ENCODE peak calls at places on chromosomes 7 and 10, in six cellular contexts. X is activated naive CD8-positive, alpha-beta T cell treated with anti-CD3 and anti-CD28 coated beads, Interleukin-2, amount 50 U/mL, for 24 hours; Q is lung microvascular endothelial cell; U is stimulated activated effector memory CD8-positive, alpha-beta T cell treated with anti-CD3 and anti-CD28 coated beads, Interleukin-12 subunit alpha, Interleukin-12 subunit beta, amount 100 ng/mL, for 72 hours; T is stimulated activated CD4-positive, alpha-beta T cell treated with anti-CD3 and anti-CD28 coated beads, Interleukin-1b, Interleukin-23, amount 100 ng/mL, for 24 hours; A is A549. Y is an unnamed sample.

GRCh38 chr7:36638140-36638539 is 86.2 kb downstream of the AOAH start:
- DNase-seq in X (no peak), Q (no peak), U (no peak), T (no peak), A (no peak), Y (no peak)

GRCh38 chr7:1694981-1695511 is 25.0 kb downstream of the ELFN1 start:
- DNase-seq in X (no peak), Q (no peak), U (no peak), T (no peak), A (no peak), Y (no peak)

GRCh38 chr10:13939391-13939790 is 352.6 kb downstream of the PRPF18 start:
- DNase-seq in X (no peak), Q (peak), U (no peak), T (no peak), A (no peak), Y (peak)

GRCh38 chr7:68070992-68071391 is 1074.4 kb downstream of the TYW1 start:
- DNase-seq in X (no peak), Q (no peak), U (no peak), T (no peak), A (no peak), Y (no peak)

GRCh38 chr10:13784067-13784466 is 197.3 kb downstream of the PRPF18 start:
- DNase-seq in X (no peak), Q (peak), U (no peak), T (no peak), A (no peak), Y (peak)

GRCh38 chr7:135744938-135745701 is 3.5 kb downstream of the FAM180A start:
- DNase-seq in X (no peak), Q (no peak), U (no peak), T (no peak), A (no peak), Y (no peak)

GRCh38 chr7:30327813-30328212 is 43.4 kb downstream of the ZNRF2 start:
- DNase-seq in X (no peak), Q (no peak), U (no peak), T (no peak), A (no peak), Y (no peak)

GRCh38 chr7:36923831-36924555 is 199.7 kb upstream of the AOAH start:
- DNase-seq in X (no peak), Q (no peak), U (no peak), T (no peak), A (no peak), Y (no peak)

GRCh38 chr10:117148284-117148683 is 10.2 kb upstream of the VAX1 start:
- DNase-seq in X (no peak), Q (no peak), U (no peak), T (no peak), A (no peak), Y (no peak)

GRCh38 chr7:71130280-71130679 is 1.7 kb upstream of the GALNT17 start:
- DNase-seq in X (no peak), Q (no peak), U (no peak), T (no peak), A (no peak), Y (no peak)

GRCh38 chr7:28813238-28813962 is 144.7 kb downstream of the TRIL start:
- DNase-seq in X (no peak), Q (no peak), U (no peak), T (no peak), A (no peak), Y (no peak)

GRCh38 chr7:142797799-142798377 is 27.1 kb downstream of the PRSS2 start:
- DNase-seq in X (peak), Q (no peak), U (no peak), T (no peak), A (no peak), Y (peak)

GRCh38 chr10:48506147-48506917 is 98.5 kb downstream of the ARHGAP22 start:
- DNase-seq in X (no peak), Q (peak), U (no peak), T (no peak), A (peak), Y (peak)

GRCh38 chr10:4260483-4260882 is 475.5 kb upstream of the KLF6 start:
- DNase-seq in X (no peak), Q (peak), U (no peak), T (no peak), A (no peak), Y (peak)

GRCh38 chr10:98587156-98587555 is 140.4 kb upstream of the HPS1 start:
- DNase-seq in X (no peak), Q (peak), U (no peak), T (no peak), A (no peak), Y (no peak)

GRCh38 chr10:61796785-61797184 is 104.7 kb upstream of the ARID5B start:
- DNase-seq in X (no peak), Q (no peak), U (no peak), T (no peak), A (no peak), Y (no peak)

GRCh38 chr7:139739863-139740597 is 37.8 kb downstream of the HIPK2 start:
- DNase-seq in X (no peak), Q (no peak), U (no peak), T (no peak), A (no peak), Y (no peak)

GRCh38 chr10:129622736-129623135 is 155.7 kb downstream of the MGMT start:
- DNase-seq in X (no peak), Q (no peak), U (no peak), T (no peak), A (no peak), Y (no peak)

GRCh38 chr7:110461621-110462020 is 629.3 kb upstream of the LRRN3 start:
- DNase-seq in X (no peak), Q (no peak), U (no peak), T (no peak), A (no peak), Y (no peak)

GRCh38 chr7:99733448-99733847 is 1.5 kb downstream of the CYP3A7 start:
- DNase-seq in X (peak), Q (peak), U (no peak), T (no peak), A (peak), Y (peak)

GRCh38 chr10:110353244-110354119 is 48.8 kb upstream of the SMNDC1 start:
- DNase-seq in X (peak), Q (peak), U (peak), T (peak), A (peak), Y (peak)

GRCh38 chr7:1914321-1914720 is 244.2 kb downstream of the ELFN1 start:
- DNase-seq in X (no peak), Q (no peak), U (no peak), T (no peak), A (no peak), Y (no peak)

GRCh38 chr7:157565201-157565626 is 228.4 kb downstream of the DNAJB6 start:
- DNase-seq in X (no peak), Q (no peak), U (no peak), T (no peak), A (no peak), Y (peak)

GRCh38 chr7:99752354-99752753 is 17.4 kb upstream of the CYP3A7 start:
- DNase-seq in X (no peak), Q (no peak), U (no peak), T (no peak), A (peak), Y (no peak)